ENCODE peak calls at places on chromosomes 13 and 19, in five cellular contexts. Q is esophagus muscularis mucosa, H is psoas muscle, U is IMR-90, I is left ventricle myocardium inferior. R is an unnamed sample.

GRCh38 chr13:110391273-110391672 is 84.2 kb downstream of the COL4A2 start:
- DNase-seq in I (no peak), Q (no peak), H (no peak), U (peak; percentile 76), R (no peak)

GRCh38 chr19:16589917-16590316 is 17.7 kb upstream of the SLC35E1 start:
- DNase-seq in Q (no peak), U (no peak), I (no peak), H (no peak), R (no peak)

GRCh38 chr13:92843549-92843948 is 383.1 kb upstream of the GPC6 start:
- DNase-seq in H (no peak), U (peak; percentile 69), Q (no peak), I (no peak), R (peak; percentile 65)

GRCh38 chr13:98484289-98485219 is 92.4 kb downstream of the STK24 start:
- DNase-seq in U (peak; percentile 95), H (peak; percentile 88), Q (no peak), I (peak; percentile 51), R (peak; percentile 99)

GRCh38 chr13:21567714-21568113 is 36.3 kb downstream of the MICU2 start:
- DNase-seq in U (peak; percentile 20), Q (no peak), H (no peak), I (no peak), R (no peak)

GRCh38 chr19:33473644-33474305 is 47.8 kb downstream of the PEPD start:
- DNase-seq in I (no peak), Q (no peak), U (peak; percentile 55), H (no peak), R (no peak)

GRCh38 chr13:41700790-41701310 is 243.5 kb downstream of the RGCC start:
- DNase-seq in U (peak; percentile 66), I (no peak), Q (no peak), H (no peak), R (peak; percentile 85)

GRCh38 chr19:50906217-50906616 is 5.0 kb downstream of the KLK4 start:
- DNase-seq in H (no peak), Q (no peak), I (no peak), U (no peak), R (peak; percentile 44)

GRCh38 chr19:35460608-35461007 is 12.6 kb downstream of the FFAR2 start:
- DNase-seq in U (no peak), Q (no peak), I (no peak), H (no peak), R (no peak)

GRCh38 chr13:112918746-112919145 is 50.3 kb upstream of the MCF2L start:
- DNase-seq in Q (no peak), I (no peak), H (no peak), U (no peak), R (no peak)

GRCh38 chr19:55114566-55115145 is 2.8 kb downstream of the PPP1R12C start:
- DNase-seq in U (no peak), Q (no peak), H (peak; percentile 40), I (no peak), R (no peak)

GRCh38 chr19:14449321-14449720 is 16.2 kb downstream of the PKN1 start:
- DNase-seq in I (no peak), Q (no peak), H (no peak), U (no peak), R (no peak)

GRCh38 chr19:54661846-54662489 is 817 bp upstream of the LILRB4 start:
- DNase-seq in Q (no peak), I (no peak), U (no peak), H (no peak), R (no peak)

GRCh38 chr19:14089662-14090508 is 666 bp downstream of the SAMD1 start:
- DNase-seq in Q (no peak), H (peak; percentile 74), I (peak; percentile 58), U (peak; percentile 74), R (peak; percentile 54)

GRCh38 chr13:36551445-36551844 is 119.2 kb downstream of the CCNA1 start:
- DNase-seq in Q (no peak), U (no peak), I (no peak), H (no peak), R (no peak)

GRCh38 chr19:21238670-21239069 is 90.5 kb downstream of the ZNF708 start:
- DNase-seq in I (no peak), U (no peak), H (no peak), Q (no peak), R (no peak)

GRCh38 chr13:24097667-24098066 is 62.9 kb upstream of the SPATA13 start:
- DNase-seq in Q (no peak), I (no peak), U (no peak), H (no peak), R (no peak)

GRCh38 chr19:29564574-29565005 is 38.8 kb downstream of the VSTM2B start:
- DNase-seq in U (no peak), H (no peak), Q (no peak), I (no peak), R (no peak)

GRCh38 chr19:16285769-16286564 is 38.7 kb upstream of the KLF2 start:
- DNase-seq in Q (no peak), H (peak; percentile 58), U (no peak), I (no peak), R (peak; percentile 8)

GRCh38 chr13:62014299-62014698 is 598.6 kb upstream of the PCDH20 start:
- DNase-seq in H (no peak), I (no peak), U (peak; percentile 1), Q (no peak), R (peak; percentile 38)

GRCh38 chr19:7789447-7789846 is 26.4 kb downstream of the CLEC4M start:
- DNase-seq in Q (no peak), I (no peak), U (no peak), H (no peak), R (no peak)

GRCh38 chr13:41533676-41534075 is 76.3 kb downstream of the RGCC start:
- DNase-seq in H (no peak), U (no peak), I (no peak), Q (peak; percentile 91), R (no peak)

GRCh38 chr13:97122381-97122996 is 99.6 kb upstream of the MBNL2 start:
- DNase-seq in H (no peak), Q (no peak), U (peak; percentile 73), I (no peak), R (peak; percentile 84)

DNA sequence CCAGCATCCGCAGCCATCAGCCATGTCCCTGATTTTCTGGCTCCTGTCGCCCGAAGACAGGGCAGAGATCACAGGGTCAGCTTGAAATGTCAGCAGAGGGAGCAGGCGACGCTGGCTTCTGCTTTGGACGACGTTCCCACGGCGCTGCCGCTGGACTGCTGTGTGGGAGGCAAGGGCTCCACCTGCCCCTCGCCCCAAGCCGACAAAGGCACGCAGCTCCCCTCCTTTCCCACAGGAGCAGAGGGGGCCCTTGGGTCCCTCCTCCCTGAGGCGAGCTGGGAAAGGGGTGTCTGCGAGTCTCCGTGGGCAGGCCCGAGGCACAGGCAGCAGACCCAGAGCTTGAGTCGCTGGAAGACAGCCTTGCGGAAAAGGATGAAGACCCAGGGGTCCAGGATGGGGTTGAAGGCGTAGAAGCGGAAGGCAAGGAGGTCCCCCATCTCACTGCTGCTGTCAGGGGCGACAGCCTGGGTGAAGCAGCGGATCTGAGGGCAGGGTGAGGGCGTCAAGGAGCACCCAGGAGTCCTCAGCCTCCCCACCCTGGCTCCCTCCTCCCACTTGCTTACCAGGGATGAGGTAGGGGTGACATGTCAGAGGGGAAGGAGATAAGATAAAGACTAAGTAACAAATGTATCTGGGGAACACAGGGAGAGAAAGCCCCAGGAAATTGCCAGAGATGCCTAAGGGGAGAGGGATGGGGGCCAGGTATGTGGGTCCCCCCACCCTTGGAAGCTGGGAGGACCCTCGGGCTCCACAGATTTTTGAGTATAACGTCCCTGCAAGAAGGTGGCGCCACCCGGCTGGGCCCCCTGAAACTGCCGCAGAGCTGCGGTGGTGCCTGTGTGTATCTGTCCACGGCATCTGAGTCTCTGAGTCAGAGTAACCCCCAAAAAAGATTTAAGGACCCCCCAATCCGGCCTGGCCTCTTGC is 3.4 kb downstream of the PTGIR start:
- DNase-seq in H (peak; percentile 35), Q (no peak), U (peak; percentile 11), I (no peak), R (no peak)
- TF ChIP-seq CTCF in H (no peak), Q (no peak), U (no peak), I (no peak), R (no peak)

DNA sequence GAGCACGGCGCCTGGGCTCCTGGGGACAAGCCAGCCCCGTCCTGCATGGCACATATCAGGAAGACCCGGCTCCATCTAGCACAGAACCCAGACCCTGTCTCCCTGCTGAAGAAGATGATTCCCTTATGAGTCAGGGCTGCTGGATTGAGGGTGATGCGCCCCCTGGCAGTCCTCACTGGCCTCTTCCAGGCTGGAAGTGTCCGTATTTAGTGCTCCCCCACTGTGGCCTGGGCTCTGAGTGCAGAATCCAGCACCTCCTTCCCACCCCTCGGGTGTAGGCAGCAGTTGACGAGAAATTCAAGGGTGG is 14.9 kb downstream of the COMP start:
- DNase-seq in Q (no peak), H (no peak), I (no peak), U (peak; percentile 72), R (peak; percentile 72)
- TF ChIP-seq CTCF in Q (no peak), H (no peak), I (no peak), U (peak; percentile 65), R (peak; percentile 9)

GRCh38 chr13:45704211-45704739 is 2.2 kb downstream of the CBY2 start:
- DNase-seq in Q (peak; percentile 74), H (no peak), U (no peak), I (no peak), R (no peak)

GRCh38 chr13:45702088-45702487 is at the start of gene CBY2:
- DNase-seq in Q (peak; percentile 45), H (no peak), U (no peak), I (no peak), R (no peak)

GRCh38 chr13:45705145-45705695 is 3.1 kb downstream of the CBY2 start:
- DNase-seq in H (no peak), U (no peak), I (no peak), Q (peak; percentile 83), R (no peak)

GRCh38 chr13:45702869-45703391 is 810 bp downstream of the CBY2 start:
- DNase-seq in I (no peak), Q (no peak), H (no peak), U (no peak), R (no peak)

GRCh38 chr13:45700971-45701900 is 884 bp upstream of the CBY2 start:
- DNase-seq in U (no peak), H (no peak), I (no peak), Q (peak; percentile 21), R (no peak)
- TF ChIP-seq CTCF in U (no peak), H (no peak), I (no peak), Q (no peak), R (no peak)

GRCh38 chr13:25214371-25215252 is 42.5 kb upstream of the AMER2 start:
- DNase-seq in I (no peak), U (peak; percentile 21), H (peak; percentile 67), Q (no peak), R (peak; percentile 27)
- TF ChIP-seq CTCF in I (no peak), U (no peak), H (no peak), Q (no peak), R (no peak)

GRCh38 chr13:49435992-49436391 is 7.9 kb downstream of the CAB39L start:
- DNase-seq in Q (no peak), H (no peak), I (no peak), U (peak; percentile 44), R (no peak)

GRCh38 chr13:49437705-49438104 is 6.2 kb downstream of the CAB39L start:
- DNase-seq in I (no peak), U (no peak), H (no peak), Q (no peak), R (no peak)

GRCh38 chr13:49441312-49441711 is 2.6 kb downstream of the CAB39L start:
- DNase-seq in Q (no peak), U (no peak), H (no peak), I (no peak), R (no peak)

GRCh38 chr13:49439609-49440008 is 4.3 kb downstream of the CAB39L start:
- DNase-seq in H (no peak), Q (no peak), U (no peak), I (no peak), R (no peak)

GRCh38 chr13:49436890-49437289 is 7.0 kb downstream of the CAB39L start:
- DNase-seq in Q (no peak), H (peak; percentile 67), U (peak; percentile 73), I (peak; percentile 25), R (peak; percentile 30)
- TF ChIP-seq CTCF in Q (peak; percentile 36), H (no peak), U (peak; percentile 54), I (peak; percentile 31), R (peak; percentile 14)

R was measured in MCF 10A.